ENCODE peak calls at places on chromosomes 6 and 20, in five cellular contexts. U is cardiac muscle cell, M is heart right ventricle, S is adrenal gland, H is mesendoderm. I is an unnamed sample.

GRCh38 chr6:154951400-154952200 is 43.5 kb upstream of the TIAM2 start:
- DNase-seq in U (no peak), M (no peak), S (no peak), H (no peak), I (no peak)

GRCh38 chr6:142373268-142374089 is 71.7 kb downstream of the ADGRG6 start:
- DNase-seq in U (no peak), M (no peak), S (no peak), H (no peak), I (no peak)

GRCh38 chr6:24283043-24283985 is 74.5 kb downstream of the DCDC2 start:
- DNase-seq in U (peak), M (peak), S (peak), H (peak), I (no peak)

GRCh38 chr6:49556429-49556837 is 6.0 kb downstream of the C6orf141 start:
- DNase-seq in U (no peak), M (no peak), S (peak), H (peak), I (no peak)

GRCh38 chr20:62606551-62607201 is 35.6 kb upstream of the SLCO4A1 start:
- DNase-seq in U (no peak), M (peak), S (peak), H (no peak), I (no peak)

GRCh38 chr6:33794910-33795615 is 6.1 kb upstream of the LEMD2 start:
- DNase-seq in U (no peak), M (no peak), S (no peak), H (peak), I (no peak)

GRCh38 chr6:111417946-111418345 is 65.1 kb downstream of the REV3L start:
- DNase-seq in U (no peak), M (no peak), S (no peak), H (no peak), I (no peak)

GRCh38 chr20:46307139-46307998 is 929 bp downstream of the CDH22 start:
- DNase-seq in U (peak), M (peak), S (peak), H (peak), I (no peak)

GRCh38 chr20:25571817-25572216 is 13.5 kb downstream of the NINL start:
- DNase-seq in U (no peak), M (no peak), S (no peak), H (no peak), I (no peak)

GRCh38 chr20:37398750-37399621 is 53.0 kb downstream of the SRC start:
- DNase-seq in U (no peak), M (no peak), S (peak), H (no peak), I (no peak)
- H3K27ac ChIP-seq in U (no peak), M (no peak), S (peak), H (no peak), I (no peak)

DNA sequence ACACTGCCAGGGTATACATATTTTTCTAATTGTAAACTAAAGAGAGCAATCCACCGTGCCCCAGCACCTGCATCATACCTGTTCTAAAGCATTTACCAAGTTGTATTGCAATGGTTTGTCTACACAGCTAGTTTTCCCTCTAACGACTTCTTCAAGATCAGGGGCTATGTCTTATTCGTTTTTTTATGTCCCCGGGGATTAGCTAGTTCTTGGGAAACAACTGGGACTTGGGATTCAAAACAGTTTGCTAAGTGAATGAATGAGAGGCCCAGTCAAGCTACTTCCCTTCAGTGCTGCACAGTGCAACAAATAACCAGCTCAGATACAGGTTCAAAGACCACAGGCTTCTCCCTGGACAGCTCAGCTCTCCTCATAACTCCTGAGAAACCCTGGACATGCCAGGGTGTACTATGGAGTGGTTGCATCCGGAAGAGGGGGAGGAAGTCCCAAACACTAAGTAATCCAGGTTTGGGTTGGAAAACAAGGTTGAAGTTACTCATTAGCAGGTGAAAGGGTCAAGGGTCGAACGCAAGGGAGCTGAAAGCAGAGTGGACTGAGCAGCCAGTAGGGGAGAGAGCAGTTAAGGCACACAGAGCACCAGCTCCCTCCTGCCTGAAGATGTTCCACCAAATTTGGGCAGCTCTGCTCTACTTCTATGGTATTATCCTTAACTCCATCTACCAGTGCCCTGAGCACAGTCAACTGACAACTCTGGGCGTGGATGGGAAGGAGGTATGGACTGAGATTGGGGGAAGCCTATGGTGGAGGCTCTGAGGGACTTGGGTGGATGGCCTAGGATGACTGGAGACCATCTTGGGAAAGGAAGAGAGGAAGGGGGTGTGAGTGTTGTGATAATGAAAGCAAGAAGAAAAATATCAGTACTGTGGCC is at the start of gene APOM:
- DNase-seq in U (no peak), M (no peak), S (no peak), H (no peak), I (no peak)
- H3K4me3 ChIP-seq in U (no peak), M (no peak), S (no peak), H (no peak), I (no peak)

DNA sequence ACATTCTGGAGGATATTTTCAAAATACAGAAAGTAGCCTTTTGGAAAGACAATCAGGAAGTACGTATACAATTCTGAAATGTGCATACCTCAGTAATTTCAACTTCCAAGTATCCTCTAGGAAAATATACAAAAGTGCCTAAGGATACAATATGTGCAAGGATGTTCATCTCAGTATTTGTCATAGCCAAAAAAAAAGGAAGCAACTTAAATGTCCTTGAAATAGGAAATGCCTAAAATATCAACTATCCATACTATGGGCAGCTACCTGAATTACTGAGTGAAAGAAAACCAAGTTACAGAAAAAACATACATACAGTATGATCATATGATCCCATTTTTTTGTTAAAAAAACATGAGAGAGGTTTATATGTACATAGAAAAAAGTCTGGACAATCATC is 1.5 kb downstream of the PPIL1 start:
- DNase-seq in U (no peak), M (no peak), S (no peak), H (no peak), I (no peak)
- H3K27ac ChIP-seq in U (no peak), M (peak), S (no peak), H (no peak), I (no peak)

DNA sequence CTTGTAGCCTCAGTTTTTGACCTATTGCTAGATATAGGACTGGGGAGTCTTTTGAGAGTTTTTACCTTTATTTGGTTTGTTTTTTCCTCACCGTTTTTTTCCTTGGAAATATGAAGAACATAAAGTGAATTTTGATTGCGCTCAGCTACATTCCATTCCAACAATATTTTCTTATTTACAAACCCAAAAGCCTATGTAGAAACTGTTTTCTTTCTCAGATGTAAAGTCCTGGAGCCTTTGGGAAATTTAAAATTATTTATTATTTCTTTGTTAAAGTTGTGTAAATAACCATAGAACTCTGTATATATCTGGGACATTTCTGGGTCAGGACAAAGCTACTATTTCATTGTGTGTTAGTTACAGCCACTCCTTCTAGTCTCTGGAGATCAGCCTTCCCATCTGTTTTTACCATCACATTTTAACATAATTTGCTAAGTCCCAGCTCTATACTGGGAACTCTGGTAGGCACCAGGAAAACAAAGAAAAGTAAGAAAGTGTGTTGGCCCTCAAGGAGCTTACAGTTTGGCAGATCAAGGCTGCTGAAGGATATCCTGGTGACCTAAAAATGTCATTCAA is 68.8 kb downstream of the JAG1 start:
- DNase-seq in U (no peak), M (no peak), S (no peak), H (no peak), I (no peak)
- H3K4me3 ChIP-seq in U (no peak), M (no peak), S (no peak), H (no peak), I (no peak)

DNA sequence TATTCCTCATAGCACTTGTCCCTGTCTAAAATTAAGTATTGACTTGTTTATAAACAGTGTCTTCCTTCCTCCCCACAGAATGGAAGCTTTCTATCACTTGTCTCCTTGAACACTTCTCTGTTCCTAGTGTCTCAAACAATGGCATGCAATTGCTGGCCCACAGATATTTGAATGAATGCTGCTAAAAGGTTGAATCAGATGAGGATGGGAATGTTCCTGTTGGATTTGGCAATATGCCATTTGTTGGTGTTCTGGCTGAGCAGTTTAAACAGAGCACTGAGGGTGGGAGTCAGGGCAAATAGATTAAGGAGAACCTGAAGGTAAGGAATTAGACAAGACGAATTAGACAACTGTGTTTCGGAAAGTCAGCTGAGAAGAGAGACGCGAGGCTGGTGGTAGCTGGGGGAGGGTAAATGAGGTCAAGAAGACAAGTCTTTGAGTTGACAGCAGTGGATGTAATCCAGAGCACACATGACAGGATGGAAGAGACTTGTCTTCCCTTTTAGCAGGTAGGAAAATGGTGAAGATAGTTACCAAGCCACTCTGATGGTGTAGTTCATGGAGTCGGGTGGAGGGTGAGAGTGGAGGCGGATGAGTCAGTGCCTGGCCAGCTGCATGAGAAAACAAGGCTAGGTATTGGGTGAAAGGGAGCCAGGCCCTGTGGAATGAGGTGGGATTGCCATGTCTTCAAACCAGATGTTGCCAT is 58.3 kb upstream of the GNRH2 start:
- DNase-seq in U (peak), M (no peak), S (no peak), H (no peak), I (peak)
- H3K27ac ChIP-seq in U (peak), M (no peak), S (no peak), H (no peak), I (peak)

GRCh38 chr20:37202267-37202943 is 23.1 kb upstream of the MROH8 start:
- DNase-seq in U (peak), M (no peak), S (peak), H (peak), I (peak)

GRCh38 chr20:37201827-37202162 is 22.4 kb upstream of the MROH8 start:
- DNase-seq in U (no peak), M (no peak), S (no peak), H (no peak), I (no peak)

GRCh38 chr20:37198962-37199660 is 19.8 kb upstream of the MROH8 start:
- DNase-seq in U (no peak), M (no peak), S (no peak), H (no peak), I (no peak)

GRCh38 chr20:37200376-37200775 is 21.0 kb upstream of the MROH8 start:
- DNase-seq in U (no peak), M (no peak), S (no peak), H (no peak), I (no peak)

DNA sequence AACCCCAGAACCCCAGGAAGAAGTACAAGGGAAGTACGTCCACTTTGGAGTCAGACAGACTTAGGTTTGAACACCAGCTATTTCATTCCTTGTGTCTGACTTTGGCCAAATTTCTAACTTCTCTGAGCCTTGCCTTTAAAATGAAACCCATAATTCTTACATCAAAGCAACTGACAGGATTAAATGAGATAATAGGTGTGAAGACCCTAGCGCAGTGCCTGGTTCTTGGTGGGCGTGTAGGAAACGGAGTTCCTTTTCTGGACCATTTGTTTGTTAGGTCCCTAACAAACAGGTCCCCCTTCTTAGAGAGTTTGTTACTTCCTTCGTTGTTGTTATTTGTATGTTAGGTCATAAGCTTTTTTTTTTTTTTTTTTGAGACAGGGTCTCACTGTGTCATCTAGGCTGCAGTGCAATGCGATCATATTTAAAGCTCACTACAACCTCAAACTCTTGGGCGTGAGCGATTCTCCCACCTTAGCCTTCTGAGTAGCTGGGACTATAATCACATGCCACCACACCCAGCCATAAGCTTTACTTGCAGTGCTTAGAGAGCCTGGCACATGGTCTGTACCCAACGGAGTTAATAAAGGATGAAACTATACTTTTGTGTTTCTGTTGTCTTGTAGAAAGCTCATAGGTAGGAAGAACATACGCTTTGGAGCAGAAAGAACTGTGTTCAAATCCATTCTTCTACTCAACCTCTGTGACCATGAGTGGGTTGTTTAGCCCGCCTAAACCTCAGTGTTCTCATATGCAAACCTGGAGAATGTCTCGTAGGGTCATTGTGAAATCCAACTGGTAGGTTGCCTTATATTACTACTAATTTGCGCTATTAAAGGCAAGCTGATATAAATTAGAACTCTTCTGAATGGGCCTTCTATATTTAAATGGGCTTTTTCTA is 21.8 kb upstream of the MROH8 start:
- DNase-seq in U (no peak), M (no peak), S (no peak), H (no peak), I (no peak)
- H3K4me3 ChIP-seq in U (no peak), M (no peak), S (no peak), H (no peak), I (no peak)